ENCODE peak calls at places on chromosomes 7 and 10, in eight cellular contexts. R is Caco-2, Y is D341Med, E is GM23338, A is heart right ventricle, V is hypothalamus, O is KBM-7, H is anterior cingulate cortex. F is an unnamed sample.

GRCh38 chr10:69716711-69717560 is 84.8 kb upstream of the COL13A1 start:
- DNase-seq in E (peak; percentile 91), R (peak; percentile 73), Y (peak; percentile 67), H (no peak), A (peak; percentile 40), O (peak; percentile 47), V (no peak), F (peak; percentile 59)

GRCh38 chr7:33339074-33339805 is 209.9 kb downstream of the BBS9 start:
- DNase-seq in V (no peak), A (no peak), R (no peak), O (no peak), Y (no peak), H (no peak), E (no peak), F (no peak)

GRCh38 chr7:18177815-18178660 is 150.4 kb upstream of the PRPS1L1 start:
- DNase-seq in R (peak; percentile 62), V (no peak), E (no peak), A (no peak), Y (no peak), O (peak; percentile 82), H (no peak), F (no peak)

GRCh38 chr7:23276381-23276780 is 22.8 kb upstream of the MALSU1 start:
- DNase-seq in V (no peak), E (peak; percentile 81), H (no peak), Y (no peak), R (no peak), O (peak; percentile 67), A (no peak), F (no peak)

GRCh38 chr10:24416248-24416647 is 207.3 kb downstream of the KIAA1217 start:
- DNase-seq in E (no peak), A (no peak), R (no peak), Y (no peak), V (no peak), H (no peak), O (no peak), F (peak; percentile 63)

GRCh38 chr10:44704616-44705015 is 206.5 kb upstream of the TMEM72 start:
- DNase-seq in A (no peak), O (no peak), R (no peak), H (no peak), E (no peak), Y (no peak), V (no peak), F (no peak)

GRCh38 chr7:142866361-142867096 is 11.7 kb downstream of the EPHB6 start:
- DNase-seq in R (peak; percentile 61), A (no peak), H (no peak), O (peak; percentile 29), E (peak; percentile 85), V (no peak), Y (peak; percentile 63), F (peak; percentile 57)

GRCh38 chr7:16794990-16795389 is 9.8 kb downstream of the AGR2 start:
- DNase-seq in O (no peak), V (no peak), A (no peak), Y (no peak), R (no peak), H (no peak), E (no peak), F (no peak)

GRCh38 chr10:110350812-110351211 is 46.1 kb upstream of the SMNDC1 start:
- DNase-seq in V (no peak), H (no peak), Y (no peak), O (no peak), A (no peak), R (no peak), E (no peak), F (no peak)

GRCh38 chr10:31101123-31101522 is 69.5 kb upstream of the ZNF438 start:
- DNase-seq in Y (no peak), H (no peak), V (no peak), R (no peak), O (no peak), E (no peak), A (no peak), F (no peak)

GRCh38 chr7:48837266-48837665 is 87.1 kb upstream of the CDC14C start:
- DNase-seq in H (no peak), A (no peak), Y (no peak), O (no peak), R (no peak), V (no peak), E (no peak), F (no peak)

GRCh38 chr10:43324847-43325246 is 46.6 kb upstream of the FXYD4 start:
- DNase-seq in E (no peak), Y (no peak), O (no peak), R (no peak), A (no peak), H (no peak), V (no peak), F (no peak)

GRCh38 chr7:96173777-96174176 is 148.1 kb downstream of the SLC25A13 start:
- DNase-seq in V (no peak), E (no peak), A (no peak), Y (no peak), H (peak; percentile 8), O (no peak), R (no peak), F (no peak)

GRCh38 chr7:4603843-4604231 is 78.3 kb upstream of the FOXK1 start:
- DNase-seq in Y (no peak), O (no peak), E (no peak), H (no peak), A (no peak), V (no peak), R (no peak), F (no peak)

GRCh38 chr10:85655394-85655793 is 711.2 kb downstream of the GRID1 start:
- DNase-seq in Y (no peak), E (no peak), H (no peak), A (peak; percentile 9), O (no peak), R (no peak), V (no peak), F (no peak)

GRCh38 chr7:99644436-99644835 is 27.7 kb downstream of the ZSCAN25 start:
- DNase-seq in Y (no peak), R (no peak), V (no peak), E (no peak), O (no peak), H (no peak), A (no peak), F (no peak)

GRCh38 chr10:30974355-30974754 is 57.3 kb downstream of the ZNF438 start:
- DNase-seq in H (no peak), E (no peak), A (no peak), R (no peak), O (no peak), V (no peak), Y (no peak), F (no peak)

GRCh38 chr10:104307576-104308438 is 30.5 kb downstream of the ITPRIP start:
- DNase-seq in O (no peak), H (no peak), R (no peak), A (peak; percentile 5), Y (no peak), E (no peak), V (no peak), F (no peak)